ENCODE peak calls at places on chromosome 18, in nine cellular contexts. M is breast epithelium, P is heart left ventricle, Y is IMR-90, G is A549, K is Peyer's patch, U is right lobe of liver, E is stomach, L is esophagus muscularis mucosa. Q is an unnamed sample.

GRCh38 chr18:48838921-48839818 is 111.6 kb downstream of the SMAD7 start:
- DNase-seq in K (no peak), U (peak), G (no peak), E (no peak), Y (peak), L (no peak), M (no peak), P (no peak), Q (no peak)

GRCh38 chr18:48857023-48857694 is 93.6 kb downstream of the SMAD7 start:
- DNase-seq in U (no peak), K (no peak), G (no peak), P (no peak), L (no peak), Y (no peak), E (no peak), M (no peak), Q (no peak)

GRCh38 chr18:74242451-74243096 is 49.2 kb downstream of the CYB5A start:
- DNase-seq in K (peak), L (no peak), Y (no peak), G (no peak), U (peak), M (no peak), E (no peak), P (peak), Q (no peak)

GRCh38 chr18:74040459-74041332 is 106.9 kb downstream of the FBXO15 start:
- DNase-seq in E (peak), L (no peak), K (peak), Y (peak), M (no peak), U (peak), G (peak), P (no peak), Q (no peak)

GRCh38 chr18:2413352-2413751 is 158.0 kb downstream of the METTL4 start:
- DNase-seq in E (no peak), U (no peak), G (no peak), K (no peak), L (no peak), Y (no peak), M (no peak), P (no peak), Q (no peak)

GRCh38 chr18:45384137-45384998 is 230.9 kb upstream of the SLC14A2 start:
- DNase-seq in U (no peak), K (peak), M (no peak), L (no peak), G (peak), E (peak), P (peak), Y (peak), Q (peak)

GRCh38 chr18:12403601-12404506 is 3.9 kb upstream of the PRELID3A start:
- DNase-seq in G (peak), Y (peak), K (no peak), E (no peak), L (no peak), P (no peak), M (no peak), U (no peak), Q (no peak)

GRCh38 chr18:74898965-74899364 is 301.3 kb downstream of the ZNF407 start:
- DNase-seq in L (no peak), P (no peak), U (no peak), M (no peak), Y (peak), E (no peak), K (no peak), G (peak), Q (no peak)

GRCh38 chr18:10015941-10016819 is 102.4 kb downstream of the VAPA start:
- DNase-seq in E (no peak), Y (peak), M (no peak), G (no peak), P (peak), U (no peak), L (no peak), K (peak), Q (no peak)

GRCh38 chr18:69064063-69064462 is 266.2 kb downstream of the CCDC102B start:
- DNase-seq in G (no peak), U (no peak), K (no peak), L (no peak), P (no peak), E (no peak), Y (no peak), M (no peak), Q (no peak)

GRCh38 chr18:42087876-42088275 is 132.8 kb downstream of the PIK3C3 start:
- DNase-seq in U (no peak), E (no peak), M (no peak), G (no peak), L (no peak), K (no peak), Y (no peak), P (no peak), Q (no peak)

GRCh38 chr18:3454365-3455089 is 4.6 kb downstream of the TGIF1 start:
- DNase-seq in G (peak), E (no peak), K (peak), M (no peak), L (peak), U (no peak), P (peak), Y (peak), Q (no peak)

GRCh38 chr18:58886864-58887612 is 22.4 kb downstream of the ZNF532 start:
- DNase-seq in Y (no peak), P (no peak), E (no peak), L (no peak), M (no peak), K (peak), U (no peak), G (no peak), Q (no peak)

GRCh38 chr18:46518438-46518837 is 138.6 kb downstream of the LOXHD1 start:
- DNase-seq in L (no peak), K (no peak), P (peak), Y (no peak), M (peak), G (peak), U (no peak), E (no peak), Q (no peak)

GRCh38 chr18:76468345-76469275 is 26.4 kb downstream of the ZNF516 start:
- DNase-seq in K (no peak), P (no peak), U (no peak), Y (no peak), G (no peak), E (no peak), L (no peak), M (no peak), Q (no peak)

GRCh38 chr18:623760-624620 is 27.2 kb downstream of the CLUL1 start:
- DNase-seq in L (no peak), M (peak), K (peak), G (peak), E (peak), U (peak), Y (peak), P (peak), Q (peak)

GRCh38 chr18:78659748-78660147 is 319.9 kb upstream of the SALL3 start:
- DNase-seq in K (no peak), L (no peak), M (no peak), U (no peak), P (no peak), Y (no peak), G (no peak), E (no peak), Q (no peak)

GRCh38 chr18:62452280-62452824 is 70.5 kb upstream of the ZCCHC2 start:
- DNase-seq in K (no peak), E (no peak), L (peak), G (peak), U (peak), Y (peak), P (no peak), M (peak), Q (no peak)

GRCh38 chr18:26657618-26658581 is 109.5 kb upstream of the KCTD1 start:
- DNase-seq in L (no peak), E (no peak), K (no peak), G (no peak), P (no peak), U (no peak), Y (no peak), M (no peak), Q (no peak)

GRCh38 chr18:4181882-4182568 is 273.1 kb downstream of the DLGAP1 start:
- DNase-seq in E (no peak), P (no peak), K (no peak), Y (no peak), G (peak), U (no peak), L (no peak), M (no peak), Q (no peak)

GRCh38 chr18:44731866-44732555 is 51.3 kb downstream of the SETBP1 start:
- DNase-seq in E (no peak), M (no peak), Y (peak), P (no peak), L (no peak), G (no peak), K (no peak), U (no peak), Q (no peak)

GRCh38 chr18:32048507-32049091 is 30.0 kb downstream of the RNF125 start:
- DNase-seq in P (peak), Y (peak), G (peak), M (peak), K (peak), U (peak), L (no peak), E (no peak), Q (peak)

GRCh38 chr18:64993695-64994094 is 757.1 kb upstream of the CDH7 start:
- DNase-seq in G (no peak), K (no peak), E (no peak), P (no peak), L (no peak), U (no peak), M (no peak), Y (no peak), Q (no peak)

GRCh38 chr18:73645175-73645715 is 502.4 kb downstream of the FBXO15 start:
- DNase-seq in K (no peak), E (no peak), U (no peak), M (no peak), P (no peak), Y (peak), L (no peak), G (no peak), Q (no peak)

GRCh38 chr18:70973626-70974025 is 684.8 kb downstream of the SOCS6 start:
- DNase-seq in P (no peak), E (no peak), G (no peak), L (no peak), K (no peak), M (no peak), U (no peak), Y (no peak), Q (no peak)

GRCh38 chr18:30406728-30407127 is 635.8 kb downstream of the DSC3 start:
- DNase-seq in E (no peak), K (no peak), G (no peak), U (no peak), L (no peak), M (no peak), P (no peak), Y (no peak), Q (no peak)

GRCh38 chr18:9876867-9877654 is 8.7 kb upstream of the TXNDC2 start:
- DNase-seq in P (no peak), U (no peak), E (no peak), G (peak), K (no peak), Y (peak), M (no peak), L (no peak), Q (peak)

GRCh38 chr18:33578371-33579146 is 540 bp downstream of the ASXL3 start:
- DNase-seq in K (peak), G (no peak), M (no peak), U (peak), P (peak), E (peak), L (no peak), Y (no peak), Q (no peak)

GRCh38 chr18:33116376-33116775 is 324.1 kb downstream of the CCDC178 start:
- DNase-seq in K (peak), Y (no peak), P (no peak), U (no peak), G (peak), L (no peak), M (no peak), E (peak), Q (no peak)

GRCh38 chr18:36719630-36720029 is 109.2 kb downstream of the TPGS2 start:
- DNase-seq in P (no peak), L (no peak), E (no peak), K (no peak), U (no peak), M (no peak), Y (no peak), G (no peak), Q (no peak)
- H3K27ac ChIP-seq in P (peak), L (no peak), E (no peak), K (no peak), U (no peak), M (no peak), Y (no peak), G (no peak), Q (no peak)

DNA sequence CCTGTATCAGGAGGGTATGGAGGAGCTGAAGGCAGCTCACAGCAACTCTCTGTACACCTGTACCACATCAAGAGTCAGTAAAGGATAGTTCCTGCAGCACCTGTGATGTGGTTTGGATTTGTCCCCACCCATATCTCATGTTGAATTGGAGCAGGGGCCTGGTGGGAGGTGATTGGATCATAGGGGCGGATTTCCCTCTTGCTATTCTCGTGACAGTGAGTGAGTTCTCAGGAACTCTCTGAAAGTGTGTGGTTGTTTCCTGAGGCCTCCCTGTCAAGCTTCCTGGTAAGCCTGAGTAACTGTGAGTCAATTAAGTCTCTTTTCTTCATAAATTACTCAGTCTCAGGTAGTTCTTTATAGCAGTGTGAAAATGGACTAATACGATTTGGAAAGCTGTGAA is 28.9 kb downstream of the OSBPL1A start:
- DNase-seq in G (no peak), P (no peak), K (no peak), M (no peak), Y (peak), E (no peak), U (no peak), L (no peak), Q (no peak)
- H3K4me3 ChIP-seq in G (no peak), P (no peak), K (no peak), M (no peak), Y (no peak), E (no peak), U (no peak), L (no peak), Q (no peak)

DNA sequence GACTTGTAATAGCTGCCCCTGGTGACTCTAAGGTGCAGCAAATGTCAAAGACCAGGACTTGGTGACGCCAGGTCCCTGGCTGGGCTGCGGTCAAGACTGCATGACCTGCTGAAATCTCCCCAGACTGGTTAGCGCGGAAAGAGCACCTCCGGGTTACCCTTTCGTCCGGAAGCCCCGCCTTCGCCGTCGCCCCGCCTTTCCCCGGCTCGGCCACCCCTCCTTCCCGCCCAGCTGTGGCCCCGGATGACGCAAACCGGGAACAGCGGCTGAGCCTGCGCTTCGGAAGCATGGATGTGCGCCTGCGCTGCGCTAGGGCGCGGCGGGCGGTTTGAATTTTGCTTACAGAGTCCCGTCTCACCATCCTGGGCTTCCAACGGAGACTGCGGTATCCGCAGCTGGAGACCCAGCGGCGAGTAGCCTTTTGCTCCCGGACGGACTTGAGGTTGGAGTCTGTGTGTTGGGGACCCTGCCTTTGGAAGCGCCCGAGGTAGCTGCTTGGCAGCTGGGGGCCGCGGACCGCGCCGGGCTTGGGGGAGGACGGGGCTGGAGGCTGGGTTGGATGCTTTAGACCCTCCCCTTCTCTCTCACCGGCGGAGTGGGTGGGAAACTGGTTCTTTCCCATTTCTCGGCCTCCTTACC is at the start of gene SKA1:
- DNase-seq in P (peak), U (peak), E (peak), L (peak), M (peak), Y (peak), G (peak), K (peak), Q (peak)
- TF ChIP-seq POLR2A in P (peak), U (peak), E (no peak), L (no peak), M (no peak), Y (no peak), G (peak), K (peak), Q (peak)

DNA sequence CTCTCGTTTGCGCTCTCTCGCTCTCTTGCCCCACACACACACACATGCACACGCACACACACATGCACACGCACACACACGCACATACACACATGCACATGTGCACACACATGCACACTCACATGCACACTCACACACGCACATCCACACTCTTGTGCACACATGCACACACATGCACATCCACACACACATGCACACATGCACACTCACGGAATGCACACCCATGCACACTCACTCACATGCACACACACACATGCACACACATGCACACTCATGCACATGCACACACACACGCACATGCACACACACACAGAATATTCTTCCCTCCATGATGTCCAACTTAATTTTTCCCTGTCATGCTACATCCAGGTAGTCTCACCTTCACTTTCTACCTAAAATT is 360.1 kb downstream of the DCC start:
- DNase-seq in L (no peak), Y (no peak), E (no peak), G (no peak), P (no peak), U (no peak), M (no peak), K (no peak), Q (no peak)
- H3K27ac ChIP-seq in L (no peak), Y (no peak), E (no peak), G (no peak), P (no peak), U (no peak), M (no peak), K (no peak), Q (no peak)

GRCh38 chr18:36302676-36303075 is 5.2 kb downstream of the FHOD3 start:
- DNase-seq in U (no peak), G (no peak), K (no peak), P (no peak), L (no peak), Y (peak), E (no peak), M (no peak), Q (no peak)
- H3K4me3 ChIP-seq in U (no peak), G (no peak), K (no peak), P (no peak), L (no peak), Y (no peak), E (no peak), M (no peak), Q (no peak)

GRCh38 chr18:22559414-22560282 is 141.9 kb upstream of the CTAGE1 start:
- DNase-seq in Y (peak), U (peak), P (peak), L (peak), K (peak), G (peak), E (peak), M (no peak), Q (peak)
- TF ChIP-seq POLR2A in Y (peak), U (peak), P (peak), L (no peak), K (peak), G (no peak), E (no peak), M (no peak), Q (no peak)

Q was measured in tibial nerve.